ENCODE peak calls at places on chromosome 13, in eight cellular contexts. P is right atrium auricular region; V is GM23248; I is tibial artery; B is CD8-positive, alpha-beta memory T cell; N is ovary; O is Peyer's patch; E is fibroblast of lung. R is an unnamed sample. For H3K27me3 and H3K9me3, the result is how much of the 10 kb centered on the place peaks cover.

GRCh38 chr13:65917731-65918130 is 1312.4 kb downstream of the PCDH9 start:
- DNase-seq in P (no peak), V (no peak), I (no peak), B (no peak), N (no peak), O (no peak), E (no peak), R (no peak)

GRCh38 chr13:25203256-25203794 is 31.2 kb upstream of the AMER2 start:
- DNase-seq in P (no peak), V (peak), I (no peak), B (no peak), N (no peak), O (no peak), E (no peak), R (no peak)

GRCh38 chr13:50511877-50512332 is 331.6 kb downstream of the DLEU7 start:
- DNase-seq in P (no peak), V (no peak), I (no peak), B (no peak), N (no peak), O (no peak), E (no peak), R (no peak)

GRCh38 chr13:111210488-111210887 is 95.4 kb downstream of the ARHGEF7 start:
- DNase-seq in P (no peak), V (peak), I (no peak), B (no peak), N (no peak), O (no peak), E (peak), R (peak)

GRCh38 chr13:35260316-35260715 is 216.2 kb downstream of the MAB21L1 start:
- DNase-seq in P (no peak), V (no peak), I (no peak), B (no peak), N (no peak), O (no peak), E (no peak), R (no peak)

GRCh38 chr13:20993661-20994440 is 67.5 kb downstream of the LATS2 start:
- DNase-seq in P (peak), V (peak), I (no peak), B (no peak), N (no peak), O (peak), E (peak), R (peak)

GRCh38 chr13:89602655-89603054 is 1744.8 kb upstream of the MIR17HG start:
- DNase-seq in P (no peak), V (no peak), I (no peak), B (no peak), N (no peak), O (no peak), E (no peak), R (no peak)

GRCh38 chr13:88068975-88069374 is 397.8 kb downstream of the SLITRK5 start:
- DNase-seq in P (no peak), V (no peak), I (no peak), B (no peak), N (no peak), O (no peak), E (no peak), R (no peak)

GRCh38 chr13:46134961-46135522 is 30.2 kb upstream of the CPB2 start:
- DNase-seq in P (no peak), V (no peak), I (no peak), B (no peak), N (no peak), O (no peak), E (peak), R (no peak)

GRCh38 chr13:96696501-96696900 is 297.8 kb downstream of the OXGR1 start:
- DNase-seq in P (no peak), V (no peak), I (no peak), B (no peak), N (no peak), O (no peak), E (no peak), R (no peak)

GRCh38 chr13:27172495-27172842 is 858 bp upstream of the USP12 start:
- DNase-seq in P (no peak), V (peak), I (no peak), B (no peak), N (no peak), O (no peak), E (no peak), R (no peak)

GRCh38 chr13:67238277-67238859 is 8.2 kb upstream of the PCDH9 start:
- DNase-seq in P (no peak), V (peak), I (no peak), B (no peak), N (no peak), O (no peak), E (peak), R (no peak)

GRCh38 chr13:32988588-32989256 is 27.5 kb upstream of the KL start:
- DNase-seq in P (no peak), V (peak), I (no peak), B (no peak), N (no peak), O (no peak), E (no peak), R (no peak)

GRCh38 chr13:40221460-40222201 is 444.8 kb downstream of the FOXO1 start:
- DNase-seq in P (no peak), V (peak), I (no peak), B (peak), N (peak), O (peak), E (peak), R (no peak)

GRCh38 chr13:82766732-82767321 is 1115.4 kb downstream of the SLITRK1 start:
- DNase-seq in P (no peak), V (no peak), I (no peak), B (no peak), N (no peak), O (no peak), E (no peak), R (no peak)

GRCh38 chr13:47067296-47067695 is 170.4 kb upstream of the HTR2A start:
- DNase-seq in P (no peak), V (no peak), I (no peak), B (no peak), N (no peak), O (no peak), E (peak), R (no peak)

GRCh38 chr13:111908981-111909380 is 158.0 kb upstream of the SOX1 start:
- DNase-seq in P (peak), V (no peak), I (no peak), B (no peak), N (no peak), O (peak), E (no peak), R (no peak)

GRCh38 chr13:74870865-74871264 is 611.1 kb downstream of the TBC1D4 start:
- DNase-seq in P (no peak), V (peak), I (no peak), B (no peak), N (no peak), O (no peak), E (peak), R (peak)
- H3K4me3 ChIP-seq in P (no peak), V (no peak), I (no peak), B (no peak), N (no peak), O (no peak), E (no peak), R (no peak)

DNA sequence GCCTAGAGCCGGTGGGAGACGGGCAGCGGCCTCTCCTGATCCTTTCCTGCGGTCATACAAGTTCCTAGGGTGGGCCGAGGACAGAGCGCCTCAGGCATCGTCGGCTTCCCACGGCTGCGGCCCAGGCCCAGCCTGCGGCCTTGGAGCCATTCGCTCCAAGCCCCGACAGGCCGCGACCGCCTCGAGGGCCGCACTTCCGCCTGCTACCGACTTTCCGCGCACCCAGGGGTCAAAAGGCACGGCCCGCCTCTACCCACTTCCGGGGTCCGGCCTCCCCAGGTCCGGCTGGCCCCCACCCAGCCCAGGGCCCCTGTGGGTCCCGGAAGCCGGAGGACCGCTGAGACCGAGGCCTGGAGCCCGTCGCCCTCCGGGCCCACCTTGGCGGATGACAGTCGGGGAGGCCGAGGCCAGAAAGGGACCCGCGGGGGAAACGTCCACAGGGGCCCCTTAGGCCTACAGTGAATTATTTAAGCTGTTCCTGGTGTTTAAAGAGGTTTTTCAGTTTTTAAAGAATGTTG is 16.2 kb downstream of the ZIC2 start:
- DNase-seq in P (no peak), V (no peak), I (no peak), B (no peak), N (no peak), O (no peak), E (no peak), R (no peak)
- H3K27me3 ChIP-seq in P (under half), V (half or more), I (half or more), B (half or more), N (under half), O (under half), E (under half), R (under half)

DNA sequence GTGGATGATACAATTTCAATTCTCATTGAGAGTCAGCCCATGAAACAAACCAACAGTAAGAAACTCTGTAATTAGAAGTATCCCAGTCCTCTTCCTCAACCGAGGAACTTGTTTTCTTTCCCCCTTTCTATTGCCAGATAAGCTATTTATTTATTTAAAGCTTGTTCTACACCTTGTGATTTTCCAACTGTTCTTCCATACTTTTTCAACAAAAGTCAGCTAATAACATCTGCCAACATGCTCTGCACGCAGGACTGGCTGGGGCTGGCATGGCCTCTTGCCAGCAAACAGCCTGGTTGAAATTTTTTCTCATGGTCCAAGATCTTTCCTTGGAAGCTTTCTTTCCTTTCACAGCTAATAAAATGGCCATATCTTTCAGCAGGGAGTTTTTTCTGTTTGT is 2.9 kb upstream of the IRS2 start:
- DNase-seq in P (no peak), V (no peak), I (no peak), B (no peak), N (no peak), O (no peak), E (no peak), R (no peak)
- H3K9me3 ChIP-seq in P (under half), V (under half), I (under half), B (under half), N (under half), O (under half), E (under half), R (under half)

GRCh38 chr13:81058211-81058915 is 717.4 kb upstream of the SPRY2 start:
- DNase-seq in P (no peak), V (no peak), I (no peak), B (no peak), N (no peak), O (no peak), E (no peak), R (no peak)

DNA sequence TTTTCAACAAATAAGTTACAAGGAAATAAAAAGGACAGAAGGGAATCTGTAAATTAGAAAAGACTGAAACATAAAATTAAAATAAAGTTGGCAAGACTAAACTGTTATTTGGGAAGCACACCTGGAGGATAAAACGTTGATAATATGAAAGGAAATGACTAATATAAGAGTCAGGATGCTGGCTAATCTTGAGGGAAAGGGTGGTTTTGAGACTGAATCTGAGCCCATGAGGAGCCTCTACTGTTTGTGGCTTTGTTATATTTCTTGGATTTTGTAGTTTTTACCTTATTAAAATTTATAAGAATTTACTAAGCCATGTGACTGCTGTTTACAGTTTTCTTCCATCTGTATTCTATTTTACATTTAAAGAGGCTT is 718.0 kb upstream of the SPRY2 start:
- DNase-seq in P (no peak), V (no peak), I (no peak), B (no peak), N (no peak), O (no peak), E (no peak), R (no peak)
- H3K4me3 ChIP-seq in P (no peak), V (no peak), I (no peak), B (no peak), N (no peak), O (no peak), E (no peak), R (no peak)

GRCh38 chr13:77693449-77693940 is 4.0 kb upstream of the SLAIN1 start:
- DNase-seq in P (no peak), V (no peak), I (no peak), B (no peak), N (no peak), O (no peak), E (no peak), R (no peak)
- H3K27me3 ChIP-seq in P (under half), V (under half), I (under half), B (under half), N (under half), O (under half), E (under half), R (under half)

DNA sequence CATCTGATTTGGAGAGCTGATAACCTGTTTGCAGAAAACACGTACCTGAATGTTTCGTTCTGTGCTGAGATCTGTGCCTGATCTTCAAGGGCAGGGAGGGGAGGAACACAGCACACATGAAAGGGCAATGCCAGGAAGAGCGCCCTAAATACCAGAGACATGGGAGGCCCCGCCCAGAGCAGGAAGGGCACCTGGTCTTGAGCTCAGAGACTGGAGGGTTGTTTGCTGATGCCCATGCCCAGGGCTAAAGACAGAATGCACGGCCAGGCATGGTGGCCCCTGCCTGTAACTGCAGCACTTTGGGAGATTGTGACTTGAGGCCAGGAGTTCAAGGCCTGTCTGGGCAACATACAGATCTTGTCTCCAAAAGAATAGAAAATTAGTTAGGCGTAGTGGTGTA is 183.2 kb downstream of the TUBA3C start:
- DNase-seq in P (no peak), V (no peak), I (no peak), B (no peak), N (no peak), O (no peak), E (no peak), R (no peak)
- H3K9me3 ChIP-seq in P (under half), V (under half), I (under half), B (under half), N (under half), O (under half), E (under half), R (under half)